ENCODE peak calls at places on chromosomes 7 and 10, in eight cellular contexts. N is PC-3, Y is mammary epithelial cell, O is MM.1S, R is kidney, P is GM23248, M is colonic mucosa, V is fibroblast of lung. E is an unnamed sample.

GRCh38 chr10:98470850-98471249 is 24.1 kb upstream of the HPS1 start:
- DNase-seq in N (peak; percentile 63), Y (peak; percentile 19), O (no peak), R (no peak), P (no peak), M (no peak), V (no peak), E (no peak)

GRCh38 chr7:69062020-69062760 is 536.1 kb upstream of the AUTS2 start:
- DNase-seq in N (no peak), Y (no peak), O (no peak), R (no peak), P (peak; percentile 4), M (no peak), V (peak; percentile 50), E (peak; percentile 47)

GRCh38 chr7:6615853-6616555 is 594 bp downstream of the ZNF853 start:
- DNase-seq in N (peak; percentile 15), Y (no peak), O (no peak), R (no peak), P (no peak), M (no peak), V (peak; percentile 13), E (no peak)

GRCh38 chr7:130994378-130995115 is 260.5 kb upstream of the KLF14 start:
- DNase-seq in N (no peak), Y (peak; percentile 77), O (no peak), R (peak; percentile 77), P (peak; percentile 77), M (peak; percentile 61), V (peak; percentile 64), E (peak; percentile 47)

GRCh38 chr7:41005381-41005901 is 697.4 kb downstream of the INHBA start:
- DNase-seq in N (peak; percentile 81), Y (peak; percentile 88), O (no peak), R (no peak), P (peak; percentile 76), M (no peak), V (peak; percentile 95), E (peak; percentile 96)

GRCh38 chr10:57769298-57769697 is 498.4 kb downstream of the IPMK start:
- DNase-seq in N (peak; percentile 29), Y (no peak), O (no peak), R (no peak), P (no peak), M (no peak), V (no peak), E (no peak)

GRCh38 chr10:21603721-21604120 is 69.7 kb downstream of the MLLT10 start:
- DNase-seq in N (no peak), Y (no peak), O (no peak), R (no peak), P (no peak), M (no peak), V (no peak), E (no peak)

GRCh38 chr7:105268511-105269392 is 120.0 kb downstream of the SRPK2 start:
- DNase-seq in N (peak; percentile 54), Y (peak; percentile 62), O (peak; percentile 61), R (no peak), P (peak; percentile 74), M (peak; percentile 30), V (peak; percentile 70), E (peak; percentile 70)

GRCh38 chr7:151756076-151756731 is 120.7 kb downstream of the PRKAG2 start:
- DNase-seq in N (peak; percentile 48), Y (peak; percentile 40), O (no peak), R (peak; percentile 74), P (peak; percentile 62), M (no peak), V (peak; percentile 71), E (peak; percentile 60)

GRCh38 chr10:92810934-92811532 is 37.3 kb upstream of the EXOC6 start:
- DNase-seq in N (no peak), Y (no peak), O (no peak), R (no peak), P (no peak), M (no peak), V (no peak), E (no peak)

GRCh38 chr10:92813979-92814378 is 34.3 kb upstream of the EXOC6 start:
- DNase-seq in N (no peak), Y (peak; percentile 46), O (no peak), R (no peak), P (peak; percentile 7), M (no peak), V (no peak), E (no peak)

GRCh38 chr10:92814790-92815189 is 33.5 kb upstream of the EXOC6 start:
- DNase-seq in N (no peak), Y (no peak), O (no peak), R (no peak), P (no peak), M (no peak), V (no peak), E (no peak)

GRCh38 chr10:92811986-92812385 is 36.3 kb upstream of the EXOC6 start:
- DNase-seq in N (no peak), Y (no peak), O (no peak), R (no peak), P (no peak), M (no peak), V (no peak), E (no peak)

GRCh38 chr10:92809845-92810244 is 38.5 kb upstream of the EXOC6 start:
- DNase-seq in N (no peak), Y (no peak), O (no peak), R (no peak), P (no peak), M (no peak), V (no peak), E (no peak)
- H3K9ac ChIP-seq in N (no peak overlapping the region), Y (no peak overlapping the region), O (no peak overlapping the region), R (no peak overlapping the region), P (no peak overlapping the region), M (no peak overlapping the region), V (no peak overlapping the region), E (no peak overlapping the region)

GRCh38 chr10:29590598-29591415 is 44.0 kb downstream of the SVIL start:
- DNase-seq in N (peak; percentile 62), Y (peak; percentile 62), O (peak; percentile 28), R (no peak), P (peak; percentile 80), M (peak; percentile 40), V (peak; percentile 82), E (peak; percentile 78)
- H3K4me3 ChIP-seq in N (peak overlapping the region; percentile 39), Y (peak overlapping the region; percentile 24), O (no peak overlapping the region), R (no peak overlapping the region), P (peak overlapping the region; percentile 66), M (no peak overlapping the region), V (peak overlapping the region; percentile 9), E (peak overlapping the region; percentile 11)

GRCh38 chr7:155988421-155988820 is 176.2 kb upstream of the SHH start:
- DNase-seq in N (no peak), Y (no peak), O (no peak), R (peak; percentile 39), P (no peak), M (no peak), V (no peak), E (no peak)
- H3K9ac ChIP-seq in N (no peak overlapping the region), Y (no peak overlapping the region), O (no peak overlapping the region), R (no peak overlapping the region), P (no peak overlapping the region), M (no peak overlapping the region), V (no peak overlapping the region), E (no peak overlapping the region)

DNA sequence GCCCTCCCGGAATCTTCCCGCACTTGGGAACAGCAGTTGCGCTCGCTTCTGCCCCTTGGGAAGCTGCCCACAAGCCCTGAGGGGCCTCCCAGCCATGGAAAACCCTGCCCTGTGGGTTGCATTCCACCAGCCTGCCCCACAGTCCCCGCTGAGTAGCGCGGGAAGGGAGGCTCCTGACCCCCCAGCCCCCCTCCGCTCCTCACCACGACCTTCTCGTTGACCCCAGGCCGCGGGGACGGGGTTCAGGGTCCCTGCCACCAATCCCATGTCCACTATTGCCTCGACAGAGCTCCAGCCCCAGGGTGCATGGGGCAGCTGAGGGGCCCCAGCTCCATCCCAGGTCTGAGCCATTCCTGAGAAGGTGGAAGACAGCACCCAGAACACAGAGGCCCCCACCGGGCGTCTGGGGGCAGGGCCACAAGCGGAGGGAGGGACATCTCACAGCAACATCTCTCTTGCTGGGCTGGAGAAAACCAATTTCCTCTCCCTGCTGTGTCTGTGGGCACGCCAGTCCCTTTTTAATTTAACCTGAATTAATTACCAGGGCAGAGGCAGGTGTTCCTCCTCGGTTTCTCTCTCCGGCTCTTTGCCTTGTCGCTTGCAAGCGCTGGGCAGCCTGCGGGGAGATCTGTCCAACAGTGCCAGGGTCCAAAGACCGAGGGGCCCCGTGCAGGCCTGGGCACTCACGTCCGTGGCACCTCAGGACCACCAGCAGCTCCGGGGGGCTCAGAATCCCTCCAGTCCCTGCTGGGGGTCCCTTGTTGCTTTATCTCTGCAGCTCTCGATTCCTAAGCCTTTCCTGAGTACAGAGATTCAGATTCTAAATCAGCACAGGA is 57.9 kb downstream of the FOXL3 start:
- DNase-seq in N (no peak), Y (no peak), O (no peak), R (no peak), P (no peak), M (no peak), V (no peak), E (no peak)
- H3K4me3 ChIP-seq in N (no peak overlapping the region), Y (no peak overlapping the region), O (no peak overlapping the region), R (no peak overlapping the region), P (no peak overlapping the region), M (no peak overlapping the region), V (no peak overlapping the region), E (no peak overlapping the region)

DNA sequence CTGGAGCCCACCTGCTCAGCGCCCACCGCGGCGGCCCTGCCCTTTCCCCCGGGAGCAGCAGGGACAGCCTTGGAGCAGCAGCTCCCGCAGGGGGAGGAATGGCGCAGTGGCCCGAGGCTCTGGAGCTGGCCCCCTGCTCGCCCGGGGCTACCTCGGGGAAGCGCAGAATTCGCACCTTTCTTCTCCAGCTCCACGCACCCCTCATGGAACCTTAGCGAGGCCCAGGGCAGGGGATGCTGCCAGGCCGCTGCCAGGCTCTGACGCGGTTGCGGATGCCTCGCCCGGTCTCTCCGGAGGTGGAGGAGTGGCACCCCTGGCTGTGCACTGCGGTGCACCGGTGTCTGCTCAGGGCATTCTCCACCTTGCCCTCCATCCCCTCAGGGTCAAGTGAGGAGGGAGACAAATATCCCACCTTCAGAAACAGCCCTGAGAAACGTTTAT is 84.9 kb upstream of the MKI67 start:
- DNase-seq in N (no peak), Y (no peak), O (no peak), R (no peak), P (no peak), M (no peak), V (no peak), E (no peak)
- H3K9ac ChIP-seq in N (no peak overlapping the region), Y (no peak overlapping the region), O (no peak overlapping the region), R (no peak overlapping the region), P (no peak overlapping the region), M (no peak overlapping the region), V (no peak overlapping the region), E (no peak overlapping the region)

GRCh38 chr7:157493017-157493416 is 156.2 kb downstream of the DNAJB6 start:
- DNase-seq in N (peak; percentile 42), Y (no peak), O (no peak), R (no peak), P (no peak), M (no peak), V (no peak), E (no peak)
- H3K4me3 ChIP-seq in N (no peak overlapping the region), Y (no peak overlapping the region), O (no peak overlapping the region), R (no peak overlapping the region), P (no peak overlapping the region), M (no peak overlapping the region), V (no peak overlapping the region), E (no peak overlapping the region)

GRCh38 chr7:99140813-99141212 is 3.1 kb downstream of the SMURF1 start:
- DNase-seq in N (no peak), Y (no peak), O (no peak), R (no peak), P (peak; percentile 29), M (no peak), V (no peak), E (no peak)
- H3K9ac ChIP-seq in N (no peak overlapping the region), Y (peak overlapping the region; percentile 89), O (no peak overlapping the region), R (no peak overlapping the region), P (peak overlapping the region; percentile 87), M (peak overlapping the region; percentile 80), V (peak overlapping the region; percentile 23), E (peak overlapping the region; percentile 86)